ENCODE peak calls at places on chromosome 1, in four cellular contexts. One of them, this sample, is unnamed.

GRCh38 chr1:185108324-185108723 is 48.4 kb downstream of the TRMT1L start:
- DNase-seq in SK-N-SH: no peak
- DNase-seq in upper lobe of right lung: no peak
- DNase-seq in GM13977: no peak
- DNase-seq in this sample: no peak

GRCh38 chr1:59427155-59427554 is 130.3 kb downstream of the FGGY start:
- DNase-seq in GM13977: no peak
- DNase-seq in upper lobe of right lung: no peak
- DNase-seq in SK-N-SH: no peak
- DNase-seq in this sample: no peak

GRCh38 chr1:81876901-81877750 is 76.4 kb downstream of the ADGRL2 start:
- DNase-seq in upper lobe of right lung: no peak
- DNase-seq in GM13977: no peak
- DNase-seq in SK-N-SH: no peak
- DNase-seq in this sample: no peak

GRCh38 chr1:197173571-197174482 is 27.4 kb upstream of the ASPM start:
- DNase-seq in GM13977: no peak
- DNase-seq in SK-N-SH: no peak
- DNase-seq in upper lobe of right lung: no peak
- DNase-seq in this sample: no peak

GRCh38 chr1:30512253-30512921 is 211.0 kb downstream of the MATN1 start:
- DNase-seq in SK-N-SH: no peak
- DNase-seq in upper lobe of right lung: no peak
- DNase-seq in GM13977: no peak
- DNase-seq in this sample: no peak

GRCh38 chr1:29516063-29516820 is 279.9 kb downstream of the PTPRU start:
- DNase-seq in SK-N-SH: no peak
- DNase-seq in upper lobe of right lung: no peak
- DNase-seq in GM13977: no peak
- DNase-seq in this sample: no peak

GRCh38 chr1:202189919-202190715 is 3.5 kb upstream of the LGR6 start:
- DNase-seq in upper lobe of right lung: no peak
- DNase-seq in SK-N-SH: no peak
- DNase-seq in GM13977: no peak
- DNase-seq in this sample: no peak

GRCh38 chr1:232166942-232167341 is 463.0 kb downstream of the SIPA1L2 start:
- DNase-seq in GM13977: no peak
- DNase-seq in upper lobe of right lung: no peak
- DNase-seq in SK-N-SH: no peak
- DNase-seq in this sample: no peak

GRCh38 chr1:157915859-157916258 is 74.3 kb upstream of the CD5L start:
- DNase-seq in GM13977: no peak
- DNase-seq in SK-N-SH: no peak
- DNase-seq in upper lobe of right lung: no peak
- DNase-seq in this sample: no peak

GRCh38 chr1:99749948-99750347 is 16.5 kb downstream of the FRRS1 start:
- DNase-seq in upper lobe of right lung: no peak
- DNase-seq in GM13977: no peak
- DNase-seq in SK-N-SH: no peak
- DNase-seq in this sample: no peak

GRCh38 chr1:234141006-234141405 is 232.2 kb upstream of the COA6 start:
- DNase-seq in upper lobe of right lung: no peak
- DNase-seq in SK-N-SH: no peak
- DNase-seq in GM13977: no peak
- DNase-seq in this sample: no peak

GRCh38 chr1:67652800-67653199 is 32.2 kb upstream of the GADD45A start:
- DNase-seq in SK-N-SH: no peak
- DNase-seq in upper lobe of right lung: no peak
- DNase-seq in GM13977: no peak
- DNase-seq in this sample: no peak

GRCh38 chr1:81670286-81670685 is 130.4 kb upstream of the ADGRL2 start:
- DNase-seq in GM13977: no peak
- DNase-seq in SK-N-SH: peak; percentile 35
- DNase-seq in upper lobe of right lung: no peak
- DNase-seq in this sample: no peak

GRCh38 chr1:13224480-13225060 is 1.4 kb downstream of the PRAMEF18 start:
- DNase-seq in SK-N-SH: no peak
- DNase-seq in upper lobe of right lung: peak; percentile 22
- DNase-seq in GM13977: no peak
- DNase-seq in this sample: no peak

GRCh38 chr1:91884459-91885290 is 1.3 kb downstream of the TGFBR3 start:
- DNase-seq in upper lobe of right lung: peak; percentile 70
- DNase-seq in SK-N-SH: peak; percentile 19
- DNase-seq in GM13977: peak; percentile 35
- DNase-seq in this sample: no peak

GRCh38 chr1:29465755-29466154 is 229.4 kb downstream of the PTPRU start:
- DNase-seq in GM13977: no peak
- DNase-seq in upper lobe of right lung: no peak
- DNase-seq in SK-N-SH: no peak
- DNase-seq in this sample: no peak

GRCh38 chr1:148353461-148354283 is 129.4 kb downstream of the PPIAL4G start:
- DNase-seq in GM13977: no peak
- DNase-seq in SK-N-SH: no peak
- DNase-seq in upper lobe of right lung: no peak
- DNase-seq in this sample: no peak

GRCh38 chr1:178580096-178580495 is 67.2 kb downstream of the TEX35 start:
- DNase-seq in SK-N-SH: no peak
- DNase-seq in upper lobe of right lung: no peak
- DNase-seq in GM13977: no peak
- DNase-seq in this sample: no peak

GRCh38 chr1:164765557-164765956 is 206.6 kb downstream of the PBX1 start:
- DNase-seq in upper lobe of right lung: no peak
- DNase-seq in GM13977: no peak
- DNase-seq in SK-N-SH: no peak
- DNase-seq in this sample: no peak

GRCh38 chr1:228517655-228518054 is 30.5 kb downstream of the RNF187 start:
- DNase-seq in GM13977: no peak
- DNase-seq in upper lobe of right lung: no peak
- DNase-seq in SK-N-SH: no peak
- DNase-seq in this sample: no peak

GRCh38 chr1:223244366-223245103 is 101.5 kb upstream of the TLR5 start:
- DNase-seq in GM13977: peak; percentile 25
- DNase-seq in SK-N-SH: peak; percentile 37
- DNase-seq in upper lobe of right lung: no peak
- DNase-seq in this sample: no peak

GRCh38 chr1:51324271-51325010 is 5.9 kb downstream of the TTC39A start:
- DNase-seq in SK-N-SH: no peak
- DNase-seq in upper lobe of right lung: no peak
- DNase-seq in GM13977: no peak
- DNase-seq in this sample: no peak

GRCh38 chr1:80892452-80892995 is 908.2 kb upstream of the ADGRL2 start:
- DNase-seq in upper lobe of right lung: no peak
- DNase-seq in GM13977: no peak
- DNase-seq in SK-N-SH: no peak
- DNase-seq in this sample: no peak

GRCh38 chr1:193141804-193142203 is 20.0 kb downstream of the CDC73 start:
- DNase-seq in GM13977: no peak
- DNase-seq in SK-N-SH: no peak
- DNase-seq in upper lobe of right lung: no peak
- DNase-seq in this sample: no peak

GRCh38 chr1:229942508-229942907 is 124.5 kb upstream of the GALNT2 start:
- DNase-seq in SK-N-SH: no peak
- DNase-seq in upper lobe of right lung: no peak
- DNase-seq in GM13977: no peak
- DNase-seq in this sample: no peak

GRCh38 chr1:65820983-65821382 is 28.3 kb downstream of the PDE4B start:
- DNase-seq in upper lobe of right lung: no peak
- DNase-seq in SK-N-SH: no peak
- DNase-seq in GM13977: no peak
- DNase-seq in this sample: no peak

GRCh38 chr1:116560704-116561490 is 9.9 kb downstream of the CD58 start:
- DNase-seq in SK-N-SH: no peak
- DNase-seq in upper lobe of right lung: no peak
- DNase-seq in GM13977: no peak
- DNase-seq in this sample: no peak

GRCh38 chr1:86380257-86380861 is 15.8 kb downstream of the ODF2L start:
- DNase-seq in GM13977: peak; percentile 48
- DNase-seq in upper lobe of right lung: no peak
- DNase-seq in SK-N-SH: peak; percentile 41
- DNase-seq in this sample: no peak
- TF ChIP-seq CTCF in GM13977: peak; percentile 65
- TF ChIP-seq CTCF in upper lobe of right lung: peak; percentile 90
- TF ChIP-seq CTCF in SK-N-SH: peak; percentile 78
- TF ChIP-seq CTCF in this sample: peak; percentile 83

DNA sequence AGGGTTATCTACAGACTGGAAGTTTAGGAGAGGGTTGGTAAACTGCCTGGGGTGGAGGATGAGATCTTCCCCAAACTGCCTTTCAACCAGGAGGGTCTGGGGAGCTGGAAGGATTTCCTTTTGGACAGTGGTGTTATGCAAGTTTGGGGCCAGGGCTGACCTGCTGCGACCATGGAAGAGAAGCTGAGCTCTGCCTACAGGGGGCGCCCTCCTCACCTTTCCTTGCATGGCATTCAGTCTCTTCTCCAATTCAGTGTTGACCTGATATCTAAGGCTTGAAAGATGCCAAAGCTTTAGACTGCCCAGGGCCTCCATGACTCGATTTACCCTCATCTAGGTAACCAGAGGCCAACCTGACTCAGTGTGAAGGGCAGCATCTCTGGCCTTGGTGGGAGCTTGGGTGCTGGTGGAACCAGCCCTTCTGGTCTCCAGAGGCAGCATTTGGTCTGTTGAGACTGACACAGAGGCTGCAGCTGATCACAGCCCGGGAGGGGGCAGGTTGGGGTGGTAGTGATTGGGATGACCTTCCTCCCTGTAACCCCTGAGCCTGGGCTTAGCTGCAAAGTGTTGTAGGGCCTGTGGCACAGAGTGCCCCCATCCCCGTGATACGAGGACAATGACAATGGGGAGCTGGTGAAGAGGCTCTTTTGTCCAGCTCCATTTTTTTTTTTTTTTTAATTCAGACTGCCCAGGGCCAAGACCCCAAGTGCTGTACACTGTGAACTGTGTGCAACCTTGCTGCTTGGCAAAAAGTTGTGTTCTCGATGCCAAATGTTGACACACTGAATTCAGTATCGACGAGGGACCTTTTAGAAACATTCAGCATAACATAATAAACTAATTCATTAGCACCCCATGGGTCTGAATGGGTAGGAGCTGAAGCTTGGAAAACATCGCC is 169.9 kb downstream of the GRIK3 start:
- DNase-seq in upper lobe of right lung: no peak
- DNase-seq in SK-N-SH: peak; percentile 46
- DNase-seq in GM13977: peak; percentile 48
- DNase-seq in this sample: peak; percentile 62
- TF ChIP-seq CTCF in upper lobe of right lung: peak; percentile 31
- TF ChIP-seq CTCF in SK-N-SH: peak; percentile 23
- TF ChIP-seq CTCF in GM13977: peak; percentile 59
- TF ChIP-seq CTCF in this sample: peak; percentile 73

GRCh38 chr1:3541465-3541864 is 69.8 kb downstream of the MEGF6 start:
- DNase-seq in SK-N-SH: no peak
- DNase-seq in upper lobe of right lung: no peak
- DNase-seq in GM13977: no peak
- DNase-seq in this sample: no peak

GRCh38 chr1:3543076-3544049 is 67.9 kb downstream of the MEGF6 start:
- DNase-seq in SK-N-SH: peak; percentile 61
- DNase-seq in GM13977: no peak
- DNase-seq in upper lobe of right lung: no peak
- DNase-seq in this sample: no peak

GRCh38 chr1:3540876-3541275 is 70.4 kb downstream of the MEGF6 start:
- DNase-seq in GM13977: no peak
- DNase-seq in SK-N-SH: no peak
- DNase-seq in upper lobe of right lung: no peak
- DNase-seq in this sample: no peak

GRCh38 chr1:3542635-3543034 is 68.7 kb downstream of the MEGF6 start:
- DNase-seq in GM13977: no peak
- DNase-seq in SK-N-SH: no peak
- DNase-seq in upper lobe of right lung: no peak
- DNase-seq in this sample: no peak

DNA sequence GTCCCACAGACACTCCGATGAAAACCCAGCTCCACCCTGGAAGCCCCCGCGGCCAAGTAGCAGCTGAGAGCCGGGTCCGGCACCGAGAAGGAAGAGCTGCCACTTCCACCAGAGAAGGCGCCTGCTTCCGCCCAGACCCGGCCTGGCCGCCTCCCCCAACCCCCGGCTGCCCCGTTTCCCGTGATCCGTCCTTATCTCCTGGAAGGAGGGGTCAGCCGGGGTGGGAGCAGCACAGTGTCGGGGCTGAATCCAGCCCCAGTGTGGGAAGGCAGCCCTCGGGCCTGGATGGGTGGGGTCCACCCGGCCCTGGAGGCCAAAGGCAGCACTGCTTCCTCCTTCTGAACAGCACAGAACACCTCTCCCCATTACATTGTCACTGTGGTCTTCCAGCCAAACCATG is 69.4 kb downstream of the MEGF6 start:
- DNase-seq in GM13977: no peak
- DNase-seq in upper lobe of right lung: no peak
- DNase-seq in SK-N-SH: no peak
- DNase-seq in this sample: no peak
- TF ChIP-seq CTCF in GM13977: no peak
- TF ChIP-seq CTCF in upper lobe of right lung: no peak
- TF ChIP-seq CTCF in SK-N-SH: no peak
- TF ChIP-seq CTCF in this sample: no peak

GRCh38 chr1:203351037-203351625 is at the start of gene FMOD:
- DNase-seq in SK-N-SH: no peak
- DNase-seq in upper lobe of right lung: no peak
- DNase-seq in GM13977: no peak
- DNase-seq in this sample: no peak
- TF ChIP-seq CTCF in SK-N-SH: no peak
- TF ChIP-seq CTCF in upper lobe of right lung: no peak
- TF ChIP-seq CTCF in GM13977: no peak
- TF ChIP-seq CTCF in this sample: no peak

DNA sequence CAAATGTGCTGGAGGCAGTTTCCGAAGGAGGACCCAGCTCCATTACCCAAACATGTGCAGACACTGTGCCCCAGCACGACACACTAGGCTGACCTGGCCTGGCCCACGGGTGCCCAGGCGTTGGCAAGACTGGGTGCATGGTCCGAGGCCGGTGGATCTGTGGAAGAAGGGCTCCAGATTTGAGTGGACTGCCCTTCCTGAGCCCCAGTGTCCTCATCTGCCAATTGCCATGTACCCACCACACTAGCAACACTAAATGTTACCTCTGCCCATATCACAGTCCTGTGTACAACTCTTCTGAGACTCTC is 124.7 kb downstream of the DMRTB1 start:
- DNase-seq in SK-N-SH: no peak
- DNase-seq in upper lobe of right lung: peak; percentile 57
- DNase-seq in GM13977: no peak
- DNase-seq in this sample: no peak
- TF ChIP-seq CTCF in SK-N-SH: no peak
- TF ChIP-seq CTCF in upper lobe of right lung: no peak
- TF ChIP-seq CTCF in GM13977: no peak
- TF ChIP-seq CTCF in this sample: no peak

DNA sequence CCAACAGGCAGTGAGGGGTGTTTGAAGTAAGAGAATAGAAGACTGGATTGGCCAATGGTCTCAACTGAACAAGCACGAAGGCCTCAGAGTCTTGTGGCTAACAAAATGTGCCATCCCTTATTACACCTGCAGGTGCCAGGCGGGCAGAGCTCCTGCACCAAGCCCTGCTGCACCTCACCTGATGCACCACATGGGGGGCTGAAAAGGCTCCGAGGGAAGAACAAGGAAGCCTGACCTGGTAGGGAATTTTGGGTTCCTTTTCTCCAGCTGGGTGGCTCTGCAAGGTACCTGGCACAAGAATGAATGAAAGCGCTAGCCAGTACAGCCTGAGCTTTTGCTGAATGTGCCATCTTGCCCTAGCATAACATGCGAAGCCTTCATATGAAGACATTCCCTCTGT is 9.7 kb downstream of the HSD3B1 start:
- DNase-seq in upper lobe of right lung: no peak
- DNase-seq in SK-N-SH: no peak
- DNase-seq in GM13977: no peak
- DNase-seq in this sample: no peak
- TF ChIP-seq CTCF in upper lobe of right lung: no peak
- TF ChIP-seq CTCF in SK-N-SH: no peak
- TF ChIP-seq CTCF in GM13977: no peak
- TF ChIP-seq CTCF in this sample: peak; percentile 9

This sample was measured in glutamatergic neuron.